ENCODE peak calls at places on chromosomes 3 and 15, in six cellular contexts. N is iris pigment epithelial cell, T is LoVo, H is cardiac muscle cell, V is neural crest cell, A is GM18507. P is an unnamed sample.

GRCh38 chr15:25890532-25890931 is 27.4 kb upstream of the ATP10A start:
- DNase-seq in N (no peak), T (no peak), H (no peak), V (no peak), A (no peak), P (no peak)

GRCh38 chr3:51830986-51831385 is 30.4 kb upstream of the IQCF2 start:
- DNase-seq in N (no peak), T (no peak), H (no peak), V (no peak), A (no peak), P (no peak)

GRCh38 chr15:66617137-66618090 is 51.6 kb upstream of the LCTL start:
- DNase-seq in N (peak), T (peak), H (peak), V (no peak), A (no peak), P (no peak)

GRCh38 chr3:45320986-45321385 is 67.4 kb upstream of the LARS2 start:
- DNase-seq in N (no peak), T (no peak), H (no peak), V (no peak), A (no peak), P (no peak)

GRCh38 chr3:161559177-161559998 is 62.8 kb downstream of the OTOL1 start:
- DNase-seq in N (peak), T (peak), H (peak), V (peak), A (no peak), P (no peak)

GRCh38 chr3:140584549-140584948 is 93.3 kb upstream of the TRIM42 start:
- DNase-seq in N (no peak), T (no peak), H (no peak), V (no peak), A (no peak), P (no peak)

GRCh38 chr15:59438891-59439290 is 905 bp downstream of the FAM81A start:
- DNase-seq in N (no peak), T (no peak), H (no peak), V (no peak), A (no peak), P (no peak)

GRCh38 chr15:94324835-94325767 is 93.7 kb downstream of the MCTP2 start:
- DNase-seq in N (no peak), T (peak), H (no peak), V (no peak), A (no peak), P (no peak)

GRCh38 chr3:43043071-43043766 is 62.7 kb downstream of the POMGNT2 start:
- DNase-seq in N (peak), T (no peak), H (no peak), V (no peak), A (no peak), P (no peak)

GRCh38 chr3:31442755-31443154 is 90.0 kb upstream of the STT3B start:
- DNase-seq in N (no peak), T (no peak), H (no peak), V (no peak), A (no peak), P (no peak)

GRCh38 chr3:169440926-169441325 is 222.6 kb downstream of the MECOM start:
- DNase-seq in N (no peak), T (no peak), H (no peak), V (no peak), A (no peak), P (no peak)

GRCh38 chr3:45777111-45777752 is 19.1 kb downstream of the SLC6A20 start:
- DNase-seq in N (no peak), T (no peak), H (no peak), V (no peak), A (no peak), P (no peak)

GRCh38 chr3:107414325-107414964 is 37.2 kb downstream of the CCDC54 start:
- DNase-seq in N (no peak), T (no peak), H (no peak), V (no peak), A (no peak), P (no peak)

GRCh38 chr3:194325424-194326165 is 25.5 kb downstream of the CPN2 start:
- DNase-seq in N (no peak), T (no peak), H (no peak), V (no peak), A (no peak), P (no peak)

GRCh38 chr3:15636028-15636709 is 34.6 kb downstream of the BTD start:
- DNase-seq in N (peak), T (no peak), H (peak), V (no peak), A (no peak), P (no peak)

GRCh38 chr3:195847061-195847950 is 35.6 kb upstream of the MUC4 start:
- DNase-seq in N (peak), T (no peak), H (peak), V (no peak), A (no peak), P (no peak)

GRCh38 chr15:77026501-77027110 is 31.7 kb downstream of the PSTPIP1 start:
- DNase-seq in N (no peak), T (no peak), H (no peak), V (no peak), A (no peak), P (peak)

GRCh38 chr15:68542771-68543544 is 35.8 kb upstream of the CORO2B start:
- DNase-seq in N (peak), T (no peak), H (peak), V (no peak), A (no peak), P (no peak)

GRCh38 chr3:160921020-160921635 is 165.1 kb downstream of the PPM1L start:
- DNase-seq in N (peak), T (peak), H (peak), V (peak), A (peak), P (peak)

GRCh38 chr3:176765491-176765890 is 431.8 kb downstream of the TBL1XR1 start:
- DNase-seq in N (no peak), T (no peak), H (no peak), V (no peak), A (no peak), P (no peak)

GRCh38 chr3:28171962-28172361 is 69.5 kb upstream of the CMC1 start:
- DNase-seq in N (no peak), T (no peak), H (peak), V (no peak), A (no peak), P (no peak)

GRCh38 chr3:148711981-148712666 is 14.4 kb downstream of the AGTR1 start:
- DNase-seq in N (peak), T (no peak), H (no peak), V (no peak), A (no peak), P (no peak)

GRCh38 chr3:106542101-106542769 is 673.4 kb upstream of the CBLB start:
- DNase-seq in N (peak), T (no peak), H (peak), V (no peak), A (no peak), P (no peak)

GRCh38 chr15:65212097-65212496 is 824 bp upstream of the CILP start:
- DNase-seq in N (no peak), T (no peak), H (no peak), V (no peak), A (peak), P (peak)

GRCh38 chr3:189286188-189286587 is 114.4 kb downstream of the TPRG1 start:
- DNase-seq in N (no peak), T (no peak), H (no peak), V (no peak), A (no peak), P (no peak)

GRCh38 chr3:131018970-131019369 is 7.7 kb downstream of the ASTE1 start:
- DNase-seq in N (no peak), T (no peak), H (no peak), V (no peak), A (no peak), P (no peak)

GRCh38 chr3:94098487-94098886 is 35.6 kb downstream of the NSUN3 start:
- DNase-seq in N (peak), T (no peak), H (peak), V (no peak), A (no peak), P (no peak)

GRCh38 chr15:82132742-82133141 is 86.9 kb upstream of the MEX3B start:
- DNase-seq in N (peak), T (no peak), H (peak), V (no peak), A (no peak), P (no peak)

GRCh38 chr15:45644437-45644836 is 9.6 kb downstream of the SQOR start:
- DNase-seq in N (no peak), T (no peak), H (no peak), V (no peak), A (no peak), P (no peak)